ENCODE peak calls at places on chromosomes 4 and X, in eight cellular contexts. One of them, this sample, is unnamed.

GRCh38 chr4:52983563-52984303 is 121.6 kb downstream of the RASL11B start:
- DNase-seq in LNCaP clone FGC: peak; percentile 30
- DNase-seq in psoas muscle: no peak
- DNase-seq in lower leg skin: no peak
- DNase-seq in pancreas: no peak
- DNase-seq in coronary artery: no peak
- DNase-seq in body of pancreas: peak; percentile 38
- DNase-seq in HCT116: peak; percentile 50
- DNase-seq in this sample: peak; percentile 25

GRCh38 chrX:124229374-124229773 is 103.1 kb upstream of the TEX13D start:
- DNase-seq in LNCaP clone FGC: no peak
- DNase-seq in pancreas: no peak
- DNase-seq in HCT116: no peak
- DNase-seq in body of pancreas: no peak
- DNase-seq in lower leg skin: no peak
- DNase-seq in coronary artery: no peak
- DNase-seq in psoas muscle: no peak
- DNase-seq in this sample: no peak

GRCh38 chr4:120557372-120557771 is 365.2 kb downstream of the PRDM5 start:
- DNase-seq in HCT116: peak; percentile 18
- DNase-seq in pancreas: no peak
- DNase-seq in coronary artery: no peak
- DNase-seq in LNCaP clone FGC: no peak
- DNase-seq in lower leg skin: no peak
- DNase-seq in psoas muscle: no peak
- DNase-seq in body of pancreas: no peak
- DNase-seq in this sample: peak; percentile 9

GRCh38 chr4:828641-829271 is 2.8 kb upstream of the CPLX1 start:
- DNase-seq in body of pancreas: peak; percentile 68
- DNase-seq in LNCaP clone FGC: no peak
- DNase-seq in lower leg skin: no peak
- DNase-seq in coronary artery: no peak
- DNase-seq in pancreas: peak; percentile 84
- DNase-seq in HCT116: no peak
- DNase-seq in psoas muscle: peak; percentile 35
- DNase-seq in this sample: no peak

GRCh38 chrX:55452825-55453124 is 848 bp downstream of the MAGEH1 start:
- DNase-seq in lower leg skin: no peak
- DNase-seq in coronary artery: no peak
- DNase-seq in pancreas: no peak
- DNase-seq in psoas muscle: no peak
- DNase-seq in body of pancreas: no peak
- DNase-seq in HCT116: no peak
- DNase-seq in LNCaP clone FGC: no peak
- DNase-seq in this sample: no peak

GRCh38 chrX:149495573-149496071 is 9.5 kb downstream of the IDS start:
- DNase-seq in pancreas: no peak
- DNase-seq in body of pancreas: peak; percentile 6
- DNase-seq in lower leg skin: peak; percentile 71
- DNase-seq in HCT116: peak; percentile 59
- DNase-seq in LNCaP clone FGC: no peak
- DNase-seq in coronary artery: peak; percentile 53
- DNase-seq in psoas muscle: peak; percentile 26
- DNase-seq in this sample: peak; percentile 63

GRCh38 chr4:184815046-184815877 is 10.5 kb downstream of the ACSL1 start:
- DNase-seq in pancreas: peak; percentile 81
- DNase-seq in HCT116: peak; percentile 60
- DNase-seq in LNCaP clone FGC: peak; percentile 93
- DNase-seq in coronary artery: no peak
- DNase-seq in lower leg skin: peak; percentile 94
- DNase-seq in body of pancreas: peak; percentile 91
- DNase-seq in psoas muscle: peak; percentile 77
- DNase-seq in this sample: no peak

GRCh38 chrX:40552768-40553167 is 28.0 kb upstream of the ATP6AP2 start:
- DNase-seq in lower leg skin: no peak
- DNase-seq in pancreas: no peak
- DNase-seq in LNCaP clone FGC: no peak
- DNase-seq in coronary artery: no peak
- DNase-seq in HCT116: no peak
- DNase-seq in body of pancreas: no peak
- DNase-seq in psoas muscle: no peak
- DNase-seq in this sample: no peak

GRCh38 chr4:128440923-128441322 is 153.3 kb upstream of the PGRMC2 start:
- DNase-seq in pancreas: no peak
- DNase-seq in coronary artery: no peak
- DNase-seq in body of pancreas: no peak
- DNase-seq in psoas muscle: no peak
- DNase-seq in lower leg skin: no peak
- DNase-seq in LNCaP clone FGC: no peak
- DNase-seq in HCT116: no peak
- DNase-seq in this sample: no peak

GRCh38 chr4:20256381-20256881 is 4.7 kb downstream of the SLIT2 start:
- DNase-seq in psoas muscle: no peak
- DNase-seq in HCT116: no peak
- DNase-seq in body of pancreas: no peak
- DNase-seq in LNCaP clone FGC: no peak
- DNase-seq in coronary artery: no peak
- DNase-seq in lower leg skin: no peak
- DNase-seq in pancreas: no peak
- DNase-seq in this sample: no peak
- H3K4me3 ChIP-seq in psoas muscle: no peak overlapping the region
- H3K4me3 ChIP-seq in HCT116: no peak overlapping the region
- H3K4me3 ChIP-seq in body of pancreas: no peak overlapping the region
- H3K4me3 ChIP-seq in LNCaP clone FGC: no peak overlapping the region
- H3K4me3 ChIP-seq in coronary artery: peak overlapping the region; percentile 79
- H3K4me3 ChIP-seq in lower leg skin: no peak overlapping the region
- H3K4me3 ChIP-seq in pancreas: no peak overlapping the region
- H3K4me3 ChIP-seq in this sample: no peak overlapping the region

DNA sequence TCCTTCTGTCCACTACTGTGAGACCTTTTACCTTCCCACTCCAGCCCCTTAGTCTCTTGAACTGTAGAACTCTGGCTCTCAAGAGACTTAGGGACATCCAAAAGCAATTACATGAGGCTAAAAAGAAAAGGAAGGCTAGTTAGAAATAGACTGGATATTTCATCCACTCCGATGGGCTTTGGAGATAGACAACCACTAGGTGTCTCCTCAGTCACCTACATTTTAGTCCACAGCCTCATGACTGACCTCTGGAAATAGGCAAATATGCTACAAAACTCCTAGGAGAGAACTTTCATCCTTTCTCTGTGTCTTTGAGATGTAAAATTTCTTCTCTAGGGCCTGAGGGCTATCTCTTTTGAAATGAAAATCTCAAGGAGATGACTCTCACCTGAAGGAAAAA is 45.1 kb upstream of the LAMP2 start:
- DNase-seq in lower leg skin: no peak
- DNase-seq in psoas muscle: no peak
- DNase-seq in coronary artery: no peak
- DNase-seq in body of pancreas: peak; percentile 17
- DNase-seq in pancreas: no peak
- DNase-seq in LNCaP clone FGC: no peak
- DNase-seq in HCT116: no peak
- DNase-seq in this sample: no peak
- TF ChIP-seq CTCF in lower leg skin: no peak
- TF ChIP-seq CTCF in psoas muscle: peak; percentile 13
- TF ChIP-seq CTCF in coronary artery: no peak
- TF ChIP-seq CTCF in body of pancreas: no peak
- TF ChIP-seq CTCF in pancreas: no peak
- TF ChIP-seq CTCF in LNCaP clone FGC: peak; percentile 53
- TF ChIP-seq CTCF in HCT116: peak; percentile 51
- TF ChIP-seq CTCF in this sample: peak; percentile 58

GRCh38 chr4:3116955-3117354 is 42.5 kb downstream of the HTT start:
- DNase-seq in LNCaP clone FGC: no peak
- DNase-seq in psoas muscle: no peak
- DNase-seq in body of pancreas: no peak
- DNase-seq in HCT116: no peak
- DNase-seq in coronary artery: no peak
- DNase-seq in pancreas: no peak
- DNase-seq in lower leg skin: no peak
- DNase-seq in this sample: no peak
- H3K4me3 ChIP-seq in LNCaP clone FGC: no peak overlapping the region
- H3K4me3 ChIP-seq in psoas muscle: no peak overlapping the region
- H3K4me3 ChIP-seq in body of pancreas: no peak overlapping the region
- H3K4me3 ChIP-seq in HCT116: no peak overlapping the region
- H3K4me3 ChIP-seq in coronary artery: no peak overlapping the region
- H3K4me3 ChIP-seq in pancreas: no peak overlapping the region
- H3K4me3 ChIP-seq in lower leg skin: no peak overlapping the region
- H3K4me3 ChIP-seq in this sample: no peak overlapping the region

GRCh38 chrX:116961872-116962582 is 499.3 kb upstream of the CT83 start:
- DNase-seq in body of pancreas: no peak
- DNase-seq in LNCaP clone FGC: peak; percentile 2
- DNase-seq in pancreas: no peak
- DNase-seq in psoas muscle: no peak
- DNase-seq in lower leg skin: no peak
- DNase-seq in HCT116: no peak
- DNase-seq in coronary artery: no peak
- DNase-seq in this sample: no peak
- TF ChIP-seq CTCF in body of pancreas: no peak
- TF ChIP-seq CTCF in LNCaP clone FGC: peak; percentile 46
- TF ChIP-seq CTCF in pancreas: no peak
- TF ChIP-seq CTCF in psoas muscle: no peak
- TF ChIP-seq CTCF in lower leg skin: no peak
- TF ChIP-seq CTCF in HCT116: no peak
- TF ChIP-seq CTCF in coronary artery: no peak
- TF ChIP-seq CTCF in this sample: no peak

DNA sequence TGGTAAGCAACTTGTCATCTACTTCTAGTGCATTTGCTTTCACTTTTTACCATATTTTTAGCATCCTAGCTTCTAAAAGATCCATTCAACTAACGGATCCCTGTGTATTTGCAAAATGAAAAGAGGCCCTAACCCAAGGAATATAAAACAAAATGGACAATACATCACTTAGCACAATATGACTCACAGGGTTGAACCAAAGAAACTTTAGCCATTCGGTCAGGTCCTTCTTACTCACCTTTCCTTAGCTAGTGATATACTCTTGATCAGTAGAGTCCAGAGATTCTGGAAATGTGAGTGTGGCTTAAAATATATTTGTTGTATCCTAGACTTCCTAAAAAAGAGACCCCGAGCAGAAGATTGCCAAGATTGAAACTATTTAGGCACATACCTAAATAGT is 19.5 kb downstream of the TMPRSS11E start:
- DNase-seq in HCT116: no peak
- DNase-seq in psoas muscle: no peak
- DNase-seq in pancreas: no peak
- DNase-seq in LNCaP clone FGC: no peak
- DNase-seq in body of pancreas: no peak
- DNase-seq in lower leg skin: no peak
- DNase-seq in coronary artery: no peak
- DNase-seq in this sample: peak; percentile 39
- H3K4me3 ChIP-seq in HCT116: no peak overlapping the region
- H3K4me3 ChIP-seq in psoas muscle: no peak overlapping the region
- H3K4me3 ChIP-seq in pancreas: no peak overlapping the region
- H3K4me3 ChIP-seq in LNCaP clone FGC: no peak overlapping the region
- H3K4me3 ChIP-seq in body of pancreas: no peak overlapping the region
- H3K4me3 ChIP-seq in lower leg skin: no peak overlapping the region
- H3K4me3 ChIP-seq in coronary artery: no peak overlapping the region
- H3K4me3 ChIP-seq in this sample: no peak overlapping the region